ENCODE peak calls at places on chromosomes 3 and 15, in four cellular contexts. One of them, this sample, is unnamed.

GRCh38 chr3:144096016-144096415 is 124.4 kb downstream of the DIPK2A start:
- DNase-seq in NB4: no peak
- DNase-seq in heart left ventricle: no peak
- DNase-seq in transverse colon: no peak
- DNase-seq in this sample: no peak

GRCh38 chr3:160675566-160676124 is 1.3 kb upstream of the ARL14 start:
- DNase-seq in NB4: no peak
- DNase-seq in heart left ventricle: no peak
- DNase-seq in transverse colon: no peak
- DNase-seq in this sample: no peak

GRCh38 chr15:34456658-34457057 is 19.1 kb upstream of the GOLGA8A start:
- DNase-seq in NB4: no peak
- DNase-seq in heart left ventricle: no peak
- DNase-seq in transverse colon: no peak
- DNase-seq in this sample: no peak

GRCh38 chr3:141063831-141064230 is 12.7 kb downstream of the SPSB4 start:
- DNase-seq in NB4: peak
- DNase-seq in heart left ventricle: peak
- DNase-seq in transverse colon: no peak
- DNase-seq in this sample: no peak

GRCh38 chr15:76149291-76149910 is 89.6 kb downstream of the TMEM266 start:
- DNase-seq in NB4: no peak
- DNase-seq in heart left ventricle: no peak
- DNase-seq in transverse colon: no peak
- DNase-seq in this sample: no peak

GRCh38 chr15:99486371-99487336 is 79.1 kb upstream of the MEF2A start:
- DNase-seq in NB4: no peak
- DNase-seq in heart left ventricle: peak
- DNase-seq in transverse colon: peak
- DNase-seq in this sample: no peak

GRCh38 chr15:78671626-78672211 is 30.7 kb upstream of the CHRNB4 start:
- DNase-seq in NB4: no peak
- DNase-seq in heart left ventricle: no peak
- DNase-seq in transverse colon: no peak
- DNase-seq in this sample: peak

GRCh38 chr15:66071621-66072295 is 181.8 kb downstream of the MEGF11 start:
- DNase-seq in NB4: no peak
- DNase-seq in heart left ventricle: no peak
- DNase-seq in transverse colon: no peak
- DNase-seq in this sample: no peak

GRCh38 chr3:154973851-154974250 is 106.3 kb upstream of the MME start:
- DNase-seq in NB4: no peak
- DNase-seq in heart left ventricle: no peak
- DNase-seq in transverse colon: no peak
- DNase-seq in this sample: no peak

GRCh38 chr15:38748710-38749109 is 184.1 kb upstream of the RASGRP1 start:
- DNase-seq in NB4: no peak
- DNase-seq in heart left ventricle: no peak
- DNase-seq in transverse colon: no peak
- DNase-seq in this sample: no peak

GRCh38 chr3:159764211-159765024 is 224.2 kb upstream of the IL12A start:
- DNase-seq in NB4: no peak
- DNase-seq in heart left ventricle: peak
- DNase-seq in transverse colon: peak
- DNase-seq in this sample: no peak

GRCh38 chr15:75238150-75238549 is 20.0 kb upstream of the GOLGA6C start:
- DNase-seq in NB4: no peak
- DNase-seq in heart left ventricle: no peak
- DNase-seq in transverse colon: no peak
- DNase-seq in this sample: no peak

GRCh38 chr15:48636511-48636910 is 9.0 kb downstream of the FBN1 start:
- DNase-seq in NB4: no peak
- DNase-seq in heart left ventricle: no peak
- DNase-seq in transverse colon: no peak
- DNase-seq in this sample: peak

GRCh38 chr15:67290319-67290718 is 35.7 kb downstream of the IQCH start:
- DNase-seq in NB4: peak
- DNase-seq in heart left ventricle: no peak
- DNase-seq in transverse colon: no peak
- DNase-seq in this sample: no peak

GRCh38 chr15:76217867-76218217 is 93.4 kb downstream of the ETFA start:
- DNase-seq in NB4: no peak
- DNase-seq in heart left ventricle: no peak
- DNase-seq in transverse colon: no peak
- DNase-seq in this sample: no peak

GRCh38 chr15:33154366-33155166 is 39.9 kb downstream of the FMN1 start:
- DNase-seq in NB4: peak
- DNase-seq in heart left ventricle: peak
- DNase-seq in transverse colon: peak
- DNase-seq in this sample: no peak

GRCh38 chr3:63960048-63960711 is 48.0 kb upstream of the SCAANT1 start:
- DNase-seq in NB4: peak
- DNase-seq in heart left ventricle: peak
- DNase-seq in transverse colon: peak
- DNase-seq in this sample: peak

GRCh38 chr3:107680698-107681097 is 157.9 kb downstream of the BBX start:
- DNase-seq in NB4: no peak
- DNase-seq in heart left ventricle: no peak
- DNase-seq in transverse colon: no peak
- DNase-seq in this sample: no peak

GRCh38 chr3:14909250-14909649 is 38.1 kb upstream of the NR2C2 start:
- DNase-seq in NB4: no peak
- DNase-seq in heart left ventricle: no peak
- DNase-seq in transverse colon: no peak
- DNase-seq in this sample: no peak

GRCh38 chr15:101027273-101027901 is 108.2 kb downstream of the LRRK1 start:
- DNase-seq in NB4: no peak
- DNase-seq in heart left ventricle: no peak
- DNase-seq in transverse colon: peak
- DNase-seq in this sample: no peak

GRCh38 chr3:5192568-5193319 is 5.2 kb downstream of the EDEM1 start:
- DNase-seq in NB4: peak
- DNase-seq in heart left ventricle: no peak
- DNase-seq in transverse colon: no peak
- DNase-seq in this sample: no peak

GRCh38 chr15:89794627-89795241 is 18.6 kb downstream of the MESP2 start:
- DNase-seq in NB4: no peak
- DNase-seq in heart left ventricle: no peak
- DNase-seq in transverse colon: no peak
- DNase-seq in this sample: no peak

GRCh38 chr15:39974656-39975230 is 40.8 kb downstream of the EIF2AK4 start:
- DNase-seq in NB4: no peak
- DNase-seq in heart left ventricle: no peak
- DNase-seq in transverse colon: no peak
- DNase-seq in this sample: no peak

GRCh38 chr15:20345401-20345958 is 196.1 kb downstream of the GOLGA6L6 start:
- DNase-seq in NB4: no peak
- DNase-seq in heart left ventricle: peak
- DNase-seq in transverse colon: no peak
- DNase-seq in this sample: no peak

GRCh38 chr15:38531509-38531908 is 33.1 kb downstream of the RASGRP1 start:
- DNase-seq in NB4: peak
- DNase-seq in heart left ventricle: no peak
- DNase-seq in transverse colon: no peak
- DNase-seq in this sample: no peak

GRCh38 chr15:34038023-34038403 is 991 bp downstream of the AVEN start:
- DNase-seq in NB4: no peak
- DNase-seq in heart left ventricle: no peak
- DNase-seq in transverse colon: no peak
- DNase-seq in this sample: no peak

DNA sequence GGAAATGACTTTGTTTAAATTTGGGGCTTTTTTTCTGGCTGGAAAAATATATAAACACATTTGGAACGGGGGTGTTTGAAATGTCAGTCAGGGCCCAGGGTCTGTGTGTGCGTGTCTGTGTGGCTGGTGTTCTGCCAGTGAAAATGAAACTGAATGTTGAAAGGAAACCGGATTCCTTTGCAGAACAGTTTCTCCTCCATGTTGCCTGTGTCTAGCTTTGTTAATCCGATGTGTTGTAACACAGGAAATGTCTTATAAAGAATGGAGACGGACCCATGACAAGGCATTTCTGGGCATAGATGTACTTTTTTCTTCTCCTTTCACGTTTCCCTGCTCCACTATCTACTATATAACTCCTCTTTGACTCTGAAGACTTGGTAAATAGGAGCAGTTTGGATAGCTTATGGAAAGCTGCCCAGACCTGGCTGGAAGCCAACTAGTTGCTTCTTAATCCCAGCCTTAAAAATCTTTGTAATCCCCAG is 2.8 kb downstream of the SQOR start:
- DNase-seq in NB4: peak
- DNase-seq in heart left ventricle: peak
- DNase-seq in transverse colon: peak
- DNase-seq in this sample: peak
- TF ChIP-seq POLR2A in NB4: peak
- TF ChIP-seq POLR2A in heart left ventricle: no peak
- TF ChIP-seq POLR2A in transverse colon: no peak
- TF ChIP-seq POLR2A in this sample: no peak

GRCh38 chr3:60175680-60176079 is 1075.6 kb downstream of the FHIT start:
- DNase-seq in NB4: no peak
- DNase-seq in heart left ventricle: no peak
- DNase-seq in transverse colon: no peak
- DNase-seq in this sample: no peak

GRCh38 chr3:60177726-60178125 is 1073.5 kb downstream of the FHIT start:
- DNase-seq in NB4: no peak
- DNase-seq in heart left ventricle: no peak
- DNase-seq in transverse colon: no peak
- DNase-seq in this sample: no peak

GRCh38 chr3:60178931-60179653 is 1072.2 kb downstream of the FHIT start:
- DNase-seq in NB4: no peak
- DNase-seq in heart left ventricle: no peak
- DNase-seq in transverse colon: no peak
- DNase-seq in this sample: no peak

DNA sequence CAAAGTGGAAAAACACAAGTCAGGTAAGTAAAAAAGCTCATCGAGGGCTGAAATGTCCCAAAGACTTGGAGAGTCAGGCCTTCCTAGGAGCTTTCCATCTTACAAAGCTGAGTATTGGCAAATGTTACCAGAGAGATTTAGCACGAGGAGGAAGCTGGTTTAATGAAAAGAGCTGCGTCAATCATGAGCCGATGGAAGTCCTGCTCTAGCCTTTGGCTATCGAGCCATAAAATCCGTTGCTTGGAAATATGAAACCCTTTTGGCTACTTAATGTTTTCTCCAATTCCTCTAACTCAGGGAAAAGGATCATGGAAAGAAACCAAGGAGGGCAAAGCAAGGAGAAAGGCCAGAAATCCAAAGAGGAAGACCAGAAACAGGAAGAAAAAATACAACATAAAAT is 1074.6 kb downstream of the FHIT start:
- DNase-seq in NB4: no peak
- DNase-seq in heart left ventricle: no peak
- DNase-seq in transverse colon: no peak
- DNase-seq in this sample: no peak
- TF ChIP-seq POLR2A in NB4: no peak
- TF ChIP-seq POLR2A in heart left ventricle: no peak
- TF ChIP-seq POLR2A in transverse colon: no peak
- TF ChIP-seq POLR2A in this sample: no peak

GRCh38 chr15:45186771-45187577 is 792 bp downstream of the SHF start:
- DNase-seq in NB4: no peak
- DNase-seq in heart left ventricle: no peak
- DNase-seq in transverse colon: no peak
- DNase-seq in this sample: no peak

GRCh38 chr15:45187578-45187893 is 230 bp downstream of the SHF start:
- DNase-seq in NB4: no peak
- DNase-seq in heart left ventricle: no peak
- DNase-seq in transverse colon: no peak
- DNase-seq in this sample: no peak

GRCh38 chr15:45185069-45185779 is 2.5 kb downstream of the SHF start:
- DNase-seq in NB4: no peak
- DNase-seq in heart left ventricle: no peak
- DNase-seq in transverse colon: no peak
- DNase-seq in this sample: no peak

GRCh38 chr15:45185903-45186770 is 1.6 kb downstream of the SHF start:
- DNase-seq in NB4: no peak
- DNase-seq in heart left ventricle: no peak
- DNase-seq in transverse colon: no peak
- DNase-seq in this sample: no peak

DNA sequence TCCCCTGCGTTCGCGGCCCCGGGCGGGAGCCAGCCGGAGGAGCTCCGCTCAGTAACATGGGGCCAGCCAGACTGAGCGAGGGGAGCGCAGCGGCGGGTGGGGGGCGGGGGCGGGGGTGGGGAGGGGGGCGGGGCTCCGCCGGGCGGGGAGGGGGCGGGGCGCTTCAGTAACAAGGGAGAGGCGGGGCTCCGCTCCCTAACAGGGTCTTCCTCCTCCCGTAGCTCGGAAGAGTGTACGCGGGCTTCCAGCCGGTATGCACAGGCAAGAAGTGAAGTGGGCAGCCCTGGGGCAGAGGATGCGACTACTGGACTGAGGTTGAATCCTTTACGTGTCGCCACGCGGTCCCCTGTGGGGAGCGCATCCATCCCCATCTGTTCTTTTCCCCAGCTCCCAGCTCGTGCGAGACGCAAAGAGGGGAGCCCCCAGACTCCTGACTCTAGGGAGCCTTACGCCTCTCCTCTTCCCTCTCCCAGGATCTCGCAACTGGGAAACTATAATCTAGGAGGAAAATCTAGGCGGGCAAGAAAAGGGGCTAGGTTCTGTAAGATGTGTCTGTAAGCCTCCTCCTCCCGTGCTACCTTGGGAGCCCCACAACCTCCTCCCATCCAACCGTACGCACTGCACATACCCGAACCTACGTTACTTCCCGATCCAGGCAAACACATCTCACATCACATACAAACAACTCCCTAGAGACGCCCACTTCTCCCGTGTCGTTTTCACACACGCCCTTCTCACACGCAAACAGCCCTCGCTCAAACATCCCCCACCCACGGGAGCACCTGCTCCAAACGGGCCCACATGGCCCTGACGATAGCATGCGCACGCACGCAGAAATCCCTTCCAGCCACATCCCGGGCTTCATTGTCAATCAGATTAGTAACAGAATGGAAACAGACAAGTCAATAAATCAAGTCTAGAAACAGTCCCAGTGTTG is at the start of gene SHF:
- DNase-seq in NB4: peak
- DNase-seq in heart left ventricle: peak
- DNase-seq in transverse colon: peak
- DNase-seq in this sample: peak
- TF ChIP-seq POLR2A in NB4: no peak
- TF ChIP-seq POLR2A in heart left ventricle: peak
- TF ChIP-seq POLR2A in transverse colon: peak
- TF ChIP-seq POLR2A in this sample: no peak

DNA sequence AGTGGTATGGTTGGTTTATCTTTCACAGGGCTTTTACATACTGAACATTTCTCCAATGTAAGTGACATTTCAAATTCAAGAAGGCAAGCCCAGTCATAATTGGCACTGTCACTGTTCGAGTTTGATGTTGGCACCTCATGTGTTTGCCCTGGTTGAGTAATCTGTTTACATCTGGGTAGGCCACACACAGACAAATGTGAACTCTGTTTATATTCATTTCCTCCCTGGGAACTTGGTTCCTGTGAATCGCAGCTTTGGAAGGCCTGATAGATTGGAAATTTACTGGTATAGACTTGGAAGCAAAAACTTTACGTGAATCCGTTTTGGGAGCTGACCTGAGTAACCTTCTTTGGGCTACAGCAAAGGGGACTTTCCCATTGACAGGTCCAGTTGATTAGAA is 395.2 kb upstream of the AZI2 start:
- DNase-seq in NB4: no peak
- DNase-seq in heart left ventricle: no peak
- DNase-seq in transverse colon: no peak
- DNase-seq in this sample: no peak
- TF ChIP-seq POLR2A in NB4: no peak
- TF ChIP-seq POLR2A in heart left ventricle: no peak
- TF ChIP-seq POLR2A in transverse colon: no peak
- TF ChIP-seq POLR2A in this sample: no peak

GRCh38 chr15:93382196-93382820 is 293.3 kb upstream of the RGMA start:
- DNase-seq in NB4: no peak
- DNase-seq in heart left ventricle: no peak
- DNase-seq in transverse colon: no peak
- DNase-seq in this sample: no peak
- TF ChIP-seq POLR2A in NB4: no peak
- TF ChIP-seq POLR2A in heart left ventricle: no peak
- TF ChIP-seq POLR2A in transverse colon: no peak
- TF ChIP-seq POLR2A in this sample: no peak